ENCODE peak calls at places on chromosomes 2 and 18, in ten cellular contexts. One of them, this sample, is unnamed.

GRCh38 chr2:218858671-218859555 is 692 bp upstream of the WNT6 start:
- DNase-seq in AG08396: no peak
- DNase-seq in GM19239: no peak
- DNase-seq in brain microvascular endothelial cell: no peak
- DNase-seq in HEK293T: no peak
- DNase-seq in hepatic stellate cell: no peak
- DNase-seq in COR-L47: no peak
- DNase-seq in activated CD8-positive, alpha-beta memory T cell treated with anti-CD3 and anti-CD28 coated beads, Interleukin-2, amount 50 U/mL, for 48 hours: peak
- DNase-seq in bronchial epithelial cell: no peak
- DNase-seq in smooth muscle cell of the brain vasculature: no peak
- DNase-seq in this sample: no peak

GRCh38 chr2:69159988-69160387 is 147.0 kb downstream of the ANTXR1 start:
- DNase-seq in AG08396: no peak
- DNase-seq in GM19239: no peak
- DNase-seq in brain microvascular endothelial cell: no peak
- DNase-seq in HEK293T: no peak
- DNase-seq in hepatic stellate cell: no peak
- DNase-seq in COR-L47: no peak
- DNase-seq in activated CD8-positive, alpha-beta memory T cell treated with anti-CD3 and anti-CD28 coated beads, Interleukin-2, amount 50 U/mL, for 48 hours: no peak
- DNase-seq in bronchial epithelial cell: peak
- DNase-seq in smooth muscle cell of the brain vasculature: no peak
- DNase-seq in this sample: peak

GRCh38 chr2:240605867-240606743 is 19.2 kb upstream of the GPR35 start:
- DNase-seq in AG08396: no peak
- DNase-seq in GM19239: no peak
- DNase-seq in brain microvascular endothelial cell: no peak
- DNase-seq in HEK293T: no peak
- DNase-seq in hepatic stellate cell: no peak
- DNase-seq in COR-L47: no peak
- DNase-seq in activated CD8-positive, alpha-beta memory T cell treated with anti-CD3 and anti-CD28 coated beads, Interleukin-2, amount 50 U/mL, for 48 hours: no peak
- DNase-seq in bronchial epithelial cell: no peak
- DNase-seq in smooth muscle cell of the brain vasculature: no peak
- DNase-seq in this sample: no peak

GRCh38 chr2:223967981-223968380 is 10.7 kb downstream of the MRPL44 start:
- DNase-seq in AG08396: no peak
- DNase-seq in GM19239: no peak
- DNase-seq in brain microvascular endothelial cell: no peak
- DNase-seq in HEK293T: no peak
- DNase-seq in hepatic stellate cell: no peak
- DNase-seq in COR-L47: no peak
- DNase-seq in activated CD8-positive, alpha-beta memory T cell treated with anti-CD3 and anti-CD28 coated beads, Interleukin-2, amount 50 U/mL, for 48 hours: no peak
- DNase-seq in bronchial epithelial cell: no peak
- DNase-seq in smooth muscle cell of the brain vasculature: no peak
- DNase-seq in this sample: no peak

GRCh38 chr2:232365621-232366321 is 12.8 kb upstream of the ALPP start:
- DNase-seq in AG08396: peak
- DNase-seq in GM19239: peak
- DNase-seq in brain microvascular endothelial cell: peak
- DNase-seq in HEK293T: peak
- DNase-seq in hepatic stellate cell: peak
- DNase-seq in COR-L47: no peak
- DNase-seq in activated CD8-positive, alpha-beta memory T cell treated with anti-CD3 and anti-CD28 coated beads, Interleukin-2, amount 50 U/mL, for 48 hours: no peak
- DNase-seq in bronchial epithelial cell: no peak
- DNase-seq in smooth muscle cell of the brain vasculature: no peak
- DNase-seq in this sample: no peak

GRCh38 chr18:7901657-7902056 is 334.5 kb downstream of the PTPRM start:
- DNase-seq in AG08396: no peak
- DNase-seq in GM19239: no peak
- DNase-seq in brain microvascular endothelial cell: no peak
- DNase-seq in HEK293T: no peak
- DNase-seq in hepatic stellate cell: no peak
- DNase-seq in COR-L47: no peak
- DNase-seq in activated CD8-positive, alpha-beta memory T cell treated with anti-CD3 and anti-CD28 coated beads, Interleukin-2, amount 50 U/mL, for 48 hours: no peak
- DNase-seq in bronchial epithelial cell: no peak
- DNase-seq in smooth muscle cell of the brain vasculature: no peak
- DNase-seq in this sample: no peak

GRCh38 chr2:47905454-47906260 is 641 bp downstream of the FBXO11 start:
- DNase-seq in AG08396: peak
- DNase-seq in GM19239: no peak
- DNase-seq in brain microvascular endothelial cell: peak
- DNase-seq in HEK293T: peak
- DNase-seq in hepatic stellate cell: peak
- DNase-seq in COR-L47: peak
- DNase-seq in activated CD8-positive, alpha-beta memory T cell treated with anti-CD3 and anti-CD28 coated beads, Interleukin-2, amount 50 U/mL, for 48 hours: peak
- DNase-seq in bronchial epithelial cell: no peak
- DNase-seq in smooth muscle cell of the brain vasculature: peak
- DNase-seq in this sample: no peak

GRCh38 chr2:182506606-182507005 is 79.8 kb upstream of the PDE1A start:
- DNase-seq in AG08396: no peak
- DNase-seq in GM19239: no peak
- DNase-seq in brain microvascular endothelial cell: peak
- DNase-seq in HEK293T: no peak
- DNase-seq in hepatic stellate cell: peak
- DNase-seq in COR-L47: peak
- DNase-seq in activated CD8-positive, alpha-beta memory T cell treated with anti-CD3 and anti-CD28 coated beads, Interleukin-2, amount 50 U/mL, for 48 hours: no peak
- DNase-seq in bronchial epithelial cell: no peak
- DNase-seq in smooth muscle cell of the brain vasculature: peak
- DNase-seq in this sample: no peak

GRCh38 chr2:59044733-59045132 is 803.6 kb upstream of the FANCL start:
- DNase-seq in AG08396: no peak
- DNase-seq in GM19239: no peak
- DNase-seq in brain microvascular endothelial cell: no peak
- DNase-seq in HEK293T: no peak
- DNase-seq in hepatic stellate cell: no peak
- DNase-seq in COR-L47: no peak
- DNase-seq in activated CD8-positive, alpha-beta memory T cell treated with anti-CD3 and anti-CD28 coated beads, Interleukin-2, amount 50 U/mL, for 48 hours: no peak
- DNase-seq in bronchial epithelial cell: no peak
- DNase-seq in smooth muscle cell of the brain vasculature: no peak
- DNase-seq in this sample: no peak

GRCh38 chr2:1052671-1053270 is 102.1 kb downstream of the SNTG2 start:
- DNase-seq in AG08396: no peak
- DNase-seq in GM19239: no peak
- DNase-seq in brain microvascular endothelial cell: peak
- DNase-seq in HEK293T: no peak
- DNase-seq in hepatic stellate cell: no peak
- DNase-seq in COR-L47: no peak
- DNase-seq in activated CD8-positive, alpha-beta memory T cell treated with anti-CD3 and anti-CD28 coated beads, Interleukin-2, amount 50 U/mL, for 48 hours: no peak
- DNase-seq in bronchial epithelial cell: no peak
- DNase-seq in smooth muscle cell of the brain vasculature: peak
- DNase-seq in this sample: no peak

GRCh38 chr2:172107690-172108586 is 5.2 kb upstream of the DLX2 start:
- DNase-seq in AG08396: peak
- DNase-seq in GM19239: no peak
- DNase-seq in brain microvascular endothelial cell: no peak
- DNase-seq in HEK293T: no peak
- DNase-seq in hepatic stellate cell: no peak
- DNase-seq in COR-L47: no peak
- DNase-seq in activated CD8-positive, alpha-beta memory T cell treated with anti-CD3 and anti-CD28 coated beads, Interleukin-2, amount 50 U/mL, for 48 hours: peak
- DNase-seq in bronchial epithelial cell: no peak
- DNase-seq in smooth muscle cell of the brain vasculature: no peak
- DNase-seq in this sample: no peak

GRCh38 chr2:64649626-64650025 is 4.1 kb downstream of the SERTAD2 start:
- DNase-seq in AG08396: no peak
- DNase-seq in GM19239: no peak
- DNase-seq in brain microvascular endothelial cell: no peak
- DNase-seq in HEK293T: no peak
- DNase-seq in hepatic stellate cell: no peak
- DNase-seq in COR-L47: no peak
- DNase-seq in activated CD8-positive, alpha-beta memory T cell treated with anti-CD3 and anti-CD28 coated beads, Interleukin-2, amount 50 U/mL, for 48 hours: no peak
- DNase-seq in bronchial epithelial cell: peak
- DNase-seq in smooth muscle cell of the brain vasculature: no peak
- DNase-seq in this sample: no peak

GRCh38 chr2:11134349-11134748 is 20.9 kb upstream of the SLC66A3 start:
- DNase-seq in AG08396: no peak
- DNase-seq in GM19239: no peak
- DNase-seq in brain microvascular endothelial cell: no peak
- DNase-seq in HEK293T: no peak
- DNase-seq in hepatic stellate cell: no peak
- DNase-seq in COR-L47: no peak
- DNase-seq in activated CD8-positive, alpha-beta memory T cell treated with anti-CD3 and anti-CD28 coated beads, Interleukin-2, amount 50 U/mL, for 48 hours: no peak
- DNase-seq in bronchial epithelial cell: no peak
- DNase-seq in smooth muscle cell of the brain vasculature: no peak
- DNase-seq in this sample: no peak

GRCh38 chr18:72155327-72155726 is 388.8 kb downstream of the CBLN2 start:
- DNase-seq in AG08396: no peak
- DNase-seq in GM19239: no peak
- DNase-seq in brain microvascular endothelial cell: no peak
- DNase-seq in HEK293T: no peak
- DNase-seq in hepatic stellate cell: no peak
- DNase-seq in COR-L47: peak
- DNase-seq in activated CD8-positive, alpha-beta memory T cell treated with anti-CD3 and anti-CD28 coated beads, Interleukin-2, amount 50 U/mL, for 48 hours: no peak
- DNase-seq in bronchial epithelial cell: no peak
- DNase-seq in smooth muscle cell of the brain vasculature: no peak
- DNase-seq in this sample: no peak

GRCh38 chr2:220845766-220846273 is 726.3 kb downstream of the EPHA4 start:
- DNase-seq in AG08396: no peak
- DNase-seq in GM19239: no peak
- DNase-seq in brain microvascular endothelial cell: no peak
- DNase-seq in HEK293T: no peak
- DNase-seq in hepatic stellate cell: no peak
- DNase-seq in COR-L47: no peak
- DNase-seq in activated CD8-positive, alpha-beta memory T cell treated with anti-CD3 and anti-CD28 coated beads, Interleukin-2, amount 50 U/mL, for 48 hours: no peak
- DNase-seq in bronchial epithelial cell: no peak
- DNase-seq in smooth muscle cell of the brain vasculature: no peak
- DNase-seq in this sample: no peak

GRCh38 chr2:102301867-102302362 is 9.4 kb upstream of the IL1RL1 start:
- DNase-seq in AG08396: no peak
- DNase-seq in GM19239: no peak
- DNase-seq in brain microvascular endothelial cell: no peak
- DNase-seq in HEK293T: peak
- DNase-seq in hepatic stellate cell: no peak
- DNase-seq in COR-L47: no peak
- DNase-seq in activated CD8-positive, alpha-beta memory T cell treated with anti-CD3 and anti-CD28 coated beads, Interleukin-2, amount 50 U/mL, for 48 hours: peak
- DNase-seq in bronchial epithelial cell: peak
- DNase-seq in smooth muscle cell of the brain vasculature: no peak
- DNase-seq in this sample: no peak

GRCh38 chr18:22250026-22250425 is 80.6 kb downstream of the GATA6 start:
- DNase-seq in AG08396: no peak
- DNase-seq in GM19239: no peak
- DNase-seq in brain microvascular endothelial cell: no peak
- DNase-seq in HEK293T: no peak
- DNase-seq in hepatic stellate cell: no peak
- DNase-seq in COR-L47: no peak
- DNase-seq in activated CD8-positive, alpha-beta memory T cell treated with anti-CD3 and anti-CD28 coated beads, Interleukin-2, amount 50 U/mL, for 48 hours: no peak
- DNase-seq in bronchial epithelial cell: no peak
- DNase-seq in smooth muscle cell of the brain vasculature: no peak
- DNase-seq in this sample: no peak

GRCh38 chr2:159894145-159894838 is 96.3 kb upstream of the CD302 start:
- DNase-seq in AG08396: no peak
- DNase-seq in GM19239: no peak
- DNase-seq in brain microvascular endothelial cell: no peak
- DNase-seq in HEK293T: no peak
- DNase-seq in hepatic stellate cell: no peak
- DNase-seq in COR-L47: no peak
- DNase-seq in activated CD8-positive, alpha-beta memory T cell treated with anti-CD3 and anti-CD28 coated beads, Interleukin-2, amount 50 U/mL, for 48 hours: no peak
- DNase-seq in bronchial epithelial cell: no peak
- DNase-seq in smooth muscle cell of the brain vasculature: no peak
- DNase-seq in this sample: no peak

GRCh38 chr2:177669625-177670330 is 277.2 kb downstream of the AGPS start:
- DNase-seq in AG08396: no peak
- DNase-seq in GM19239: no peak
- DNase-seq in brain microvascular endothelial cell: no peak
- DNase-seq in HEK293T: no peak
- DNase-seq in hepatic stellate cell: no peak
- DNase-seq in COR-L47: no peak
- DNase-seq in activated CD8-positive, alpha-beta memory T cell treated with anti-CD3 and anti-CD28 coated beads, Interleukin-2, amount 50 U/mL, for 48 hours: no peak
- DNase-seq in bronchial epithelial cell: no peak
- DNase-seq in smooth muscle cell of the brain vasculature: no peak
- DNase-seq in this sample: no peak

GRCh38 chr2:148298201-148298600 is 277.3 kb downstream of the MBD5 start:
- DNase-seq in AG08396: no peak
- DNase-seq in GM19239: no peak
- DNase-seq in brain microvascular endothelial cell: peak
- DNase-seq in HEK293T: no peak
- DNase-seq in hepatic stellate cell: no peak
- DNase-seq in COR-L47: no peak
- DNase-seq in activated CD8-positive, alpha-beta memory T cell treated with anti-CD3 and anti-CD28 coated beads, Interleukin-2, amount 50 U/mL, for 48 hours: no peak
- DNase-seq in bronchial epithelial cell: peak
- DNase-seq in smooth muscle cell of the brain vasculature: no peak
- DNase-seq in this sample: no peak

GRCh38 chr18:66616523-66616983 is 12.7 kb upstream of the CDH19 start:
- DNase-seq in AG08396: no peak
- DNase-seq in GM19239: no peak
- DNase-seq in brain microvascular endothelial cell: no peak
- DNase-seq in HEK293T: peak
- DNase-seq in hepatic stellate cell: no peak
- DNase-seq in COR-L47: peak
- DNase-seq in activated CD8-positive, alpha-beta memory T cell treated with anti-CD3 and anti-CD28 coated beads, Interleukin-2, amount 50 U/mL, for 48 hours: no peak
- DNase-seq in bronchial epithelial cell: peak
- DNase-seq in smooth muscle cell of the brain vasculature: no peak
- DNase-seq in this sample: no peak

GRCh38 chr2:41879367-41879871 is 168.4 kb upstream of the PKDCC start:
- DNase-seq in AG08396: no peak
- DNase-seq in GM19239: no peak
- DNase-seq in brain microvascular endothelial cell: no peak
- DNase-seq in HEK293T: no peak
- DNase-seq in hepatic stellate cell: no peak
- DNase-seq in COR-L47: peak
- DNase-seq in activated CD8-positive, alpha-beta memory T cell treated with anti-CD3 and anti-CD28 coated beads, Interleukin-2, amount 50 U/mL, for 48 hours: no peak
- DNase-seq in bronchial epithelial cell: no peak
- DNase-seq in smooth muscle cell of the brain vasculature: no peak
- DNase-seq in this sample: no peak

GRCh38 chr2:109028280-109028679 is 39.3 kb upstream of the EDAR start:
- DNase-seq in AG08396: no peak
- DNase-seq in GM19239: no peak
- DNase-seq in brain microvascular endothelial cell: no peak
- DNase-seq in HEK293T: no peak
- DNase-seq in hepatic stellate cell: no peak
- DNase-seq in COR-L47: no peak
- DNase-seq in activated CD8-positive, alpha-beta memory T cell treated with anti-CD3 and anti-CD28 coated beads, Interleukin-2, amount 50 U/mL, for 48 hours: no peak
- DNase-seq in bronchial epithelial cell: no peak
- DNase-seq in smooth muscle cell of the brain vasculature: no peak
- DNase-seq in this sample: no peak

GRCh38 chr2:75787532-75788132 is 76.9 kb upstream of the GCFC2 start:
- DNase-seq in AG08396: peak
- DNase-seq in GM19239: no peak
- DNase-seq in brain microvascular endothelial cell: peak
- DNase-seq in HEK293T: peak
- DNase-seq in hepatic stellate cell: peak
- DNase-seq in COR-L47: peak
- DNase-seq in activated CD8-positive, alpha-beta memory T cell treated with anti-CD3 and anti-CD28 coated beads, Interleukin-2, amount 50 U/mL, for 48 hours: no peak
- DNase-seq in bronchial epithelial cell: peak
- DNase-seq in smooth muscle cell of the brain vasculature: peak
- DNase-seq in this sample: peak

GRCh38 chr2:210445116-210445707 is 31.3 kb downstream of the LANCL1 start:
- DNase-seq in AG08396: peak
- DNase-seq in GM19239: no peak
- DNase-seq in brain microvascular endothelial cell: no peak
- DNase-seq in HEK293T: peak
- DNase-seq in hepatic stellate cell: no peak
- DNase-seq in COR-L47: peak
- DNase-seq in activated CD8-positive, alpha-beta memory T cell treated with anti-CD3 and anti-CD28 coated beads, Interleukin-2, amount 50 U/mL, for 48 hours: no peak
- DNase-seq in bronchial epithelial cell: peak
- DNase-seq in smooth muscle cell of the brain vasculature: no peak
- DNase-seq in this sample: no peak

GRCh38 chr2:201157694-201158093 is 25.2 kb upstream of the CASP10 start:
- DNase-seq in AG08396: no peak
- DNase-seq in GM19239: no peak
- DNase-seq in brain microvascular endothelial cell: no peak
- DNase-seq in HEK293T: no peak
- DNase-seq in hepatic stellate cell: no peak
- DNase-seq in COR-L47: no peak
- DNase-seq in activated CD8-positive, alpha-beta memory T cell treated with anti-CD3 and anti-CD28 coated beads, Interleukin-2, amount 50 U/mL, for 48 hours: no peak
- DNase-seq in bronchial epithelial cell: peak
- DNase-seq in smooth muscle cell of the brain vasculature: no peak
- DNase-seq in this sample: no peak

GRCh38 chr2:68122680-68122964 is 35.1 kb upstream of the PNO1 start:
- DNase-seq in AG08396: no peak
- DNase-seq in GM19239: no peak
- DNase-seq in brain microvascular endothelial cell: no peak
- DNase-seq in HEK293T: no peak
- DNase-seq in hepatic stellate cell: no peak
- DNase-seq in COR-L47: no peak
- DNase-seq in activated CD8-positive, alpha-beta memory T cell treated with anti-CD3 and anti-CD28 coated beads, Interleukin-2, amount 50 U/mL, for 48 hours: no peak
- DNase-seq in bronchial epithelial cell: no peak
- DNase-seq in smooth muscle cell of the brain vasculature: no peak
- DNase-seq in this sample: no peak

GRCh38 chr2:3423492-3424170 is 44.1 kb downstream of the TRAPPC12 start:
- DNase-seq in AG08396: peak
- DNase-seq in GM19239: peak
- DNase-seq in brain microvascular endothelial cell: peak
- DNase-seq in HEK293T: peak
- DNase-seq in hepatic stellate cell: peak
- DNase-seq in COR-L47: peak
- DNase-seq in activated CD8-positive, alpha-beta memory T cell treated with anti-CD3 and anti-CD28 coated beads, Interleukin-2, amount 50 U/mL, for 48 hours: peak
- DNase-seq in bronchial epithelial cell: peak
- DNase-seq in smooth muscle cell of the brain vasculature: peak
- DNase-seq in this sample: no peak